ENCODE peak calls at places on chromosomes 5 and 9, in eight cellular contexts. A is A549; I is B cell; H is adrenal gland; M is suprapubic skin; G is GM13977; U is CD8-positive, alpha-beta T cell; Y is MM.1S. T is an unnamed sample.

GRCh38 chr5:81545911-81546310 is 152.0 kb upstream of the ACOT12 start:
- DNase-seq in A (no peak), I (no peak), H (no peak), M (no peak), G (no peak), U (no peak), Y (no peak), T (no peak)

GRCh38 chr9:35859310-35859994 is 10.7 kb downstream of the OR13J1 start:
- DNase-seq in A (peak; percentile 29), I (peak; percentile 52), H (peak; percentile 78), M (no peak), G (no peak), U (no peak), Y (peak; percentile 7), T (peak; percentile 6)

GRCh38 chr5:126515337-126515736 is 79.7 kb downstream of the ALDH7A1 start:
- DNase-seq in A (no peak), I (no peak), H (no peak), M (no peak), G (no peak), U (no peak), Y (no peak), T (no peak)

GRCh38 chr9:129060991-129061390 is 19.9 kb upstream of the DOLPP1 start:
- DNase-seq in A (no peak), I (no peak), H (no peak), M (no peak), G (no peak), U (no peak), Y (no peak), T (no peak)

GRCh38 chr5:178642351-178642909 is 15.6 kb upstream of the CLK4 start:
- DNase-seq in A (no peak), I (no peak), H (no peak), M (no peak), G (no peak), U (no peak), Y (no peak), T (no peak)

GRCh38 chr9:132588501-132589147 is 6.2 kb downstream of the BARHL1 start:
- DNase-seq in A (no peak), I (no peak), H (no peak), M (no peak), G (no peak), U (no peak), Y (no peak), T (no peak)

GRCh38 chr5:138498381-138498780 is 33.1 kb downstream of the EGR1 start:
- DNase-seq in A (no peak), I (no peak), H (no peak), M (no peak), G (no peak), U (no peak), Y (no peak), T (no peak)

GRCh38 chr5:95081500-95082355 is 203.2 kb downstream of the MCTP1 start:
- DNase-seq in A (peak; percentile 55), I (no peak), H (peak; percentile 62), M (no peak), G (peak; percentile 34), U (peak; percentile 17), Y (peak; percentile 70), T (no peak)

GRCh38 chr5:150080696-150081435 is 5.5 kb downstream of the CSF1R start:
- DNase-seq in A (no peak), I (no peak), H (no peak), M (no peak), G (peak; percentile 16), U (no peak), Y (no peak), T (no peak)

GRCh38 chr9:14326264-14326826 is 12.4 kb upstream of the NFIB start:
- DNase-seq in A (no peak), I (no peak), H (no peak), M (no peak), G (no peak), U (no peak), Y (peak; percentile 82), T (no peak)

GRCh38 chr9:78123808-78124207 is 92.2 kb upstream of the GNAQ start:
- DNase-seq in A (no peak), I (no peak), H (no peak), M (no peak), G (no peak), U (no peak), Y (no peak), T (no peak)

GRCh38 chr5:151719228-151719861 is 32.6 kb upstream of the SPARC start:
- DNase-seq in A (no peak), I (no peak), H (peak; percentile 82), M (no peak), G (no peak), U (no peak), Y (peak; percentile 29), T (no peak)

GRCh38 chr5:169970911-169971436 is 9.3 kb downstream of the INSYN2B start:
- DNase-seq in A (peak; percentile 79), I (no peak), H (peak; percentile 72), M (no peak), G (no peak), U (no peak), Y (no peak), T (no peak)

GRCh38 chr9:93655621-93656425 is 79.4 kb downstream of the PHF2 start:
- DNase-seq in A (no peak), I (no peak), H (no peak), M (peak; percentile 50), G (no peak), U (no peak), Y (no peak), T (no peak)

GRCh38 chr9:122389799-122390481 is 19.1 kb downstream of the PTGS1 start:
- DNase-seq in A (no peak), I (peak; percentile 71), H (no peak), M (no peak), G (no peak), U (no peak), Y (no peak), T (no peak)

GRCh38 chr9:90188656-90189055 is 454.0 kb downstream of the DIRAS2 start:
- DNase-seq in A (no peak), I (no peak), H (no peak), M (no peak), G (no peak), U (no peak), Y (peak; percentile 20), T (no peak)

GRCh38 chr5:74935752-74936091 is 69.5 kb upstream of the FAM169A start:
- DNase-seq in A (no peak), I (no peak), H (no peak), M (no peak), G (no peak), U (no peak), Y (no peak), T (no peak)

GRCh38 chr5:74938250-74938649 is 72.1 kb upstream of the FAM169A start:
- DNase-seq in A (no peak), I (no peak), H (no peak), M (no peak), G (no peak), U (no peak), Y (no peak), T (no peak)

GRCh38 chr5:74940782-74941363 is 74.7 kb upstream of the FAM169A start:
- DNase-seq in A (no peak), I (no peak), H (no peak), M (no peak), G (no peak), U (no peak), Y (no peak), T (no peak)

GRCh38 chr5:74934949-74935751 is 69.0 kb upstream of the FAM169A start:
- DNase-seq in A (no peak), I (no peak), H (no peak), M (no peak), G (peak; percentile 16), U (peak; percentile 10), Y (no peak), T (no peak)
- TF ChIP-seq CTCF in A (peak; percentile 18), I (no peak), H (no peak), M (no peak), G (peak; percentile 49), U (no peak), Y (peak; percentile 38), T (peak; percentile 54)

GRCh38 chr5:1844708-1845436 is 37.9 kb downstream of the IRX4 start:
- DNase-seq in A (no peak), I (no peak), H (no peak), M (no peak), G (no peak), U (no peak), Y (no peak), T (no peak)

GRCh38 chr5:1847056-1847455 is 35.7 kb downstream of the IRX4 start:
- DNase-seq in A (no peak), I (no peak), H (no peak), M (no peak), G (no peak), U (no peak), Y (no peak), T (no peak)

GRCh38 chr5:1846583-1846982 is 36.1 kb downstream of the IRX4 start:
- DNase-seq in A (no peak), I (no peak), H (no peak), M (no peak), G (no peak), U (no peak), Y (no peak), T (no peak)

GRCh38 chr5:1847611-1848010 is 35.1 kb downstream of the IRX4 start:
- DNase-seq in A (no peak), I (no peak), H (no peak), M (no peak), G (no peak), U (no peak), Y (no peak), T (no peak)

GRCh38 chr5:1845696-1846095 is 37.0 kb downstream of the IRX4 start:
- DNase-seq in A (no peak), I (no peak), H (no peak), M (no peak), G (no peak), U (no peak), Y (no peak), T (no peak)
- TF ChIP-seq CTCF in A (no peak), I (peak; percentile 25), H (no peak), M (no peak), G (no peak), U (peak; percentile 23), Y (no peak), T (no peak)

DNA sequence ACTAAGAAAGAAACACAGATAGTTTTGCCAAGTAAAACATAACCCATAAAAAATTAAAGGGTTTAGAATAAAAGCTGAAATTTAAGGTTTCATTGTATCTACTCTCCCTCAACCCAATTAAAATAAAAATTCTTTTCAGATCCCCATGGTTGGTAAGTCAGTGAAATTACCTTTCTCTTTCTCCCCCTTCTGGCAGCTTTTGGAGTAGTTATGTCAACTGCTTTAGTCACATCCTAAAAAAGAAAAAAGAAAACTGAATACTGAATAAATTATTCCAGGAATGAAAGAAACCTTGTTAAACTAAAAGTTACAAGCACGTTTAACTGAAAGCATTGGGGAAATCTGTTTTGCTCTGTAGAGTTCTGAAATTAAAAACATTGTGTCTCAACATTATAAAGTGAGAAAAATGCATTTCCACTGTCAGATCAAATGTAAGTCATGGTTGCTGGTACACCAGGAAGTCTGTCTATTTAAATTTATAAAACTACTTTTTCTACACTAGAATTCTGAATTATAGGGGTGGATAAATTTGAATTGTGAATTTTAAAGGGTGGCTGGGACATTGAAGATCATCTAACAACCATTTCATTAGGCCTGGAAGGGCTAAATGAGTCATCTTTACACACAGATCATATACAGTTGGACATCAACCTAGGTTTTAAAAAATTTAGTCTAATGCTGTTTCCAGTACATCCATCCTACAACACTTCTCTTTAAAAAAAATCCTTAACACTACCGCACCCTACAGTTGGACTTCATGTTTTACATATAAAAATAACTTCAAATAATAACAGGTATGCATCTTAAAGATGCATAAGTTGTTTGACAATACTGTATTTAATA is 24.7 kb downstream of the PSIP1 start:
- DNase-seq in A (peak; percentile 23), I (no peak), H (no peak), M (no peak), G (no peak), U (no peak), Y (no peak), T (no peak)
- TF ChIP-seq CTCF in A (peak; percentile 45), I (peak; percentile 67), H (peak; percentile 34), M (peak; percentile 8), G (peak; percentile 40), U (peak; percentile 61), Y (peak; percentile 27), T (peak; percentile 52)

GRCh38 chr5:139684881-139685749 is 37.0 kb downstream of the CXXC5 start:
- DNase-seq in A (no peak), I (no peak), H (no peak), M (no peak), G (no peak), U (no peak), Y (no peak), T (no peak)
- TF ChIP-seq CTCF in A (no peak), I (no peak), H (no peak), M (no peak), G (no peak), U (no peak), Y (no peak), T (peak; percentile 35)